ENCODE peak calls at places on chromosome 16, in nine cellular contexts. K is pulmonary artery endothelial cell; Z is CD4-positive, alpha-beta T cell; U is dorsolateral prefrontal cortex; F is hepatic stellate cell; O is foreskin keratinocyte; D is ovary; T is SK-N-DZ; M is astrocyte of the cerebellum. G is an unnamed sample.

GRCh38 chr16:88352261-88353200 is 30.2 kb upstream of the ZNF469 start:
- DNase-seq in T (no peak), M (no peak), U (no peak), Z (no peak), O (no peak), D (no peak), K (no peak), F (no peak), G (no peak)

GRCh38 chr16:28984619-28985135 is at the start of gene LAT:
- DNase-seq in K (no peak), O (no peak), D (no peak), M (no peak), T (no peak), Z (peak; percentile 79), F (no peak), U (no peak), G (no peak)

GRCh38 chr16:50273888-50274770 is 7.8 kb downstream of the ADCY7 start:
- DNase-seq in O (no peak), D (peak; percentile 32), T (no peak), K (no peak), U (no peak), Z (peak; percentile 47), M (no peak), F (no peak), G (no peak)

GRCh38 chr16:275041-275621 is 613 bp downstream of the RGS11 start:
- DNase-seq in O (no peak), F (no peak), M (no peak), K (no peak), U (no peak), Z (no peak), D (no peak), T (no peak), G (no peak)

GRCh38 chr16:81632392-81633146 is 146.5 kb upstream of the PLCG2 start:
- DNase-seq in K (no peak), O (peak; percentile 65), M (peak; percentile 60), Z (peak; percentile 85), D (no peak), U (no peak), F (peak; percentile 78), T (no peak), G (peak; percentile 89)

GRCh38 chr16:76729525-76729924 is 452.3 kb downstream of the CNTNAP4 start:
- DNase-seq in O (no peak), U (no peak), M (no peak), K (no peak), F (no peak), Z (no peak), T (peak; percentile 59), D (no peak), G (no peak)

GRCh38 chr16:88681709-88682451 is 4.4 kb downstream of the SNAI3 start:
- DNase-seq in O (no peak), Z (peak; percentile 56), M (no peak), D (no peak), K (no peak), U (peak; percentile 72), T (no peak), F (no peak), G (no peak)

GRCh38 chr16:29804020-29804419 is 2.3 kb upstream of the MAZ start:
- DNase-seq in T (no peak), D (peak; percentile 33), Z (no peak), U (no peak), K (no peak), F (no peak), O (no peak), M (no peak), G (no peak)

GRCh38 chr16:85370881-85371651 is 242.1 kb upstream of the GSE1 start:
- DNase-seq in D (no peak), F (peak; percentile 67), U (no peak), K (no peak), T (no peak), Z (no peak), O (no peak), M (no peak), G (no peak)

GRCh38 chr16:49574826-49575225 is 201.2 kb downstream of the C16orf78 start:
- DNase-seq in K (no peak), T (no peak), O (no peak), F (no peak), Z (no peak), D (no peak), U (no peak), M (no peak), G (no peak)

GRCh38 chr16:1426734-1427451 is 4.0 kb upstream of the PERCC1 start:
- DNase-seq in F (no peak), D (no peak), T (no peak), M (no peak), O (no peak), Z (no peak), K (no peak), U (no peak), G (no peak)

GRCh38 chr16:24075929-24076716 is 180.0 kb upstream of the CACNG3 start:
- DNase-seq in O (peak; percentile 4), Z (no peak), U (peak; percentile 17), F (no peak), D (no peak), T (no peak), M (no peak), K (no peak), G (no peak)

GRCh38 chr16:81554993-81555392 is 110.4 kb downstream of the CMIP start:
- DNase-seq in M (no peak), U (no peak), Z (no peak), D (no peak), F (no peak), K (no peak), O (no peak), T (no peak), G (no peak)

GRCh38 chr16:72198021-72198420 is 26.1 kb upstream of the PMFBP1 start:
- DNase-seq in K (peak; percentile 80), T (peak; percentile 94), D (peak; percentile 40), U (peak; percentile 69), M (peak; percentile 74), O (no peak), F (peak; percentile 57), Z (no peak), G (peak; percentile 96)

GRCh38 chr16:11783319-11784047 is 13.6 kb downstream of the ZC3H7A start:
- DNase-seq in K (peak; percentile 62), M (peak; percentile 41), D (no peak), U (no peak), T (no peak), Z (peak; percentile 53), F (no peak), O (no peak), G (no peak)

GRCh38 chr16:49649013-49649785 is 206.7 kb downstream of the ZNF423 start:
- DNase-seq in O (no peak), D (no peak), K (peak; percentile 29), F (no peak), M (peak; percentile 55), T (no peak), U (no peak), Z (no peak), G (peak; percentile 35)

GRCh38 chr16:9122342-9122741 is 30.9 kb downstream of the HAPSTR1 start:
- DNase-seq in D (no peak), K (no peak), Z (no peak), T (no peak), F (no peak), O (no peak), U (no peak), M (no peak), G (no peak)

GRCh38 chr16:85982563-85982939 is 83.6 kb downstream of the IRF8 start:
- DNase-seq in Z (no peak), K (no peak), F (no peak), M (no peak), U (no peak), D (no peak), T (no peak), O (no peak), G (no peak)

GRCh38 chr16:765488-765865 is 4.9 kb downstream of the MSLN start:
- DNase-seq in F (no peak), O (no peak), T (no peak), K (no peak), Z (no peak), M (no peak), U (no peak), D (no peak), G (no peak)

GRCh38 chr16:70701036-70701435 is 15.2 kb upstream of the MTSS2 start:
- DNase-seq in Z (no peak), U (no peak), F (no peak), D (no peak), M (no peak), T (no peak), K (no peak), O (no peak), G (no peak)

GRCh38 chr16:48231675-48232214 is 12.4 kb upstream of the LONP2 start:
- DNase-seq in D (no peak), O (no peak), M (peak; percentile 4), F (peak; percentile 25), U (no peak), K (no peak), T (no peak), Z (no peak), G (peak; percentile 40)

GRCh38 chr16:53415504-53415903 is 18.8 kb upstream of the RBL2 start:
- DNase-seq in D (no peak), U (no peak), K (no peak), Z (no peak), M (no peak), O (no peak), T (peak; percentile 18), F (no peak), G (no peak)